ENCODE peak calls at places on chromosomes 5 and 9, in four cellular contexts. J is CD4-positive, CD25-positive, alpha-beta regulatory T cell; Z is right atrium auricular region; R is neuronal stem cell. H is an unnamed sample.

GRCh38 chr5:170143710-170144109 is 38.0 kb downstream of the FOXI1 start:
- DNase-seq in J (no peak), Z (no peak), R (no peak), H (no peak)

GRCh38 chr5:71703941-71704340 is 15.1 kb upstream of the CARTPT start:
- DNase-seq in J (no peak), Z (no peak), R (peak; percentile 30), H (no peak)

GRCh38 chr9:110767559-110768063 is 99.0 kb downstream of the MUSK start:
- DNase-seq in J (no peak), Z (peak; percentile 81), R (no peak), H (peak; percentile 74)

GRCh38 chr9:114421147-114421546 is 33.4 kb upstream of the AKNA start:
- DNase-seq in J (no peak), Z (no peak), R (no peak), H (no peak)

GRCh38 chr5:135112008-135112670 is 78.1 kb upstream of the PITX1 start:
- DNase-seq in J (no peak), Z (no peak), R (peak; percentile 24), H (no peak)

GRCh38 chr5:172548981-172549707 is 91.9 kb upstream of the NEURL1B start:
- DNase-seq in J (no peak), Z (no peak), R (no peak), H (no peak)

GRCh38 chr9:137127301-137128157 is 11.4 kb upstream of the GRIN1 start:
- DNase-seq in J (peak; percentile 22), Z (no peak), R (no peak), H (no peak)

GRCh38 chr5:144972317-144972716 is 801.6 kb downstream of the KCTD16 start:
- DNase-seq in J (no peak), Z (no peak), R (no peak), H (no peak)

GRCh38 chr9:123500336-123500735 is 144.3 kb downstream of the CRB2 start:
- DNase-seq in J (no peak), Z (no peak), R (no peak), H (no peak)

GRCh38 chr9:16213781-16214515 is 656.5 kb downstream of the BNC2 start:
- DNase-seq in J (no peak), Z (peak; percentile 85), R (no peak), H (peak; percentile 81)

GRCh38 chr5:133977858-133978257 is 9.4 kb upstream of the C5orf15 start:
- DNase-seq in J (no peak), Z (no peak), R (no peak), H (no peak)

GRCh38 chr9:25542319-25542718 is 135.9 kb downstream of the TUSC1 start:
- DNase-seq in J (no peak), Z (no peak), R (no peak), H (no peak)

GRCh38 chr5:56094579-56095361 is 100.0 kb upstream of the IL6ST start:
- DNase-seq in J (no peak), Z (no peak), R (no peak), H (no peak)

GRCh38 chr5:80275347-80275746 is 19.5 kb upstream of the SERINC5 start:
- DNase-seq in J (no peak), Z (no peak), R (no peak), H (no peak)

GRCh38 chr5:9295466-9295801 is 250.4 kb downstream of the SEMA5A start:
- DNase-seq in J (no peak), Z (no peak), R (no peak), H (no peak)

GRCh38 chr5:112914584-112914983 is 7.4 kb downstream of the REEP5 start:
- DNase-seq in J (no peak), Z (no peak), R (no peak), H (no peak)

GRCh38 chr5:135578685-135579341 is at the start of gene CXCL14:
- DNase-seq in J (no peak), Z (no peak), R (peak; percentile 67), H (peak; percentile 50)

GRCh38 chr5:160547872-160548271 is 126.2 kb downstream of the PTTG1 start:
- DNase-seq in J (no peak), Z (no peak), R (no peak), H (no peak)

GRCh38 chr5:119330367-119331183 is 25.2 kb upstream of the TNFAIP8 start:
- DNase-seq in J (peak; percentile 24), Z (no peak), R (no peak), H (no peak)

GRCh38 chr9:110126986-110127864 is 80.7 kb downstream of the C9orf152 start:
- DNase-seq in J (no peak), Z (peak; percentile 78), R (no peak), H (peak; percentile 57)

GRCh38 chr5:65356274-65356673 is 125.4 kb downstream of the ADAMTS6 start:
- DNase-seq in J (no peak), Z (no peak), R (no peak), H (no peak)

GRCh38 chr9:71795097-71795807 is 26.9 kb upstream of the CEMIP2 start:
- DNase-seq in J (no peak), Z (no peak), R (no peak), H (no peak)

GRCh38 chr9:122816163-122816867 is 12.1 kb downstream of the PDCL start:
- DNase-seq in J (peak; percentile 9), Z (peak; percentile 63), R (no peak), H (no peak)

GRCh38 chr5:96669919-96670318 is 7.7 kb downstream of the CAST start:
- DNase-seq in J (no peak), Z (no peak), R (no peak), H (no peak)
- H3K4me1 ChIP-seq in J (peaks cover 12% of the 10 kb centered on the region), Z (no peaks in the 10 kb centered on the region), R (no peaks in the 10 kb centered on the region), H (peaks cover 65% of the 10 kb centered on the region)

GRCh38 chr5:95986001-95986400 is 24.4 kb upstream of the ELL2 start:
- DNase-seq in J (no peak), Z (no peak), R (no peak), H (no peak)

GRCh38 chr5:95986937-95987520 is 25.4 kb upstream of the ELL2 start:
- DNase-seq in J (no peak), Z (no peak), R (no peak), H (no peak)

GRCh38 chr5:95985249-95985648 is 23.6 kb upstream of the ELL2 start:
- DNase-seq in J (no peak), Z (no peak), R (no peak), H (no peak)

GRCh38 chr5:95983067-95983466 is 21.4 kb upstream of the ELL2 start:
- DNase-seq in J (no peak), Z (no peak), R (no peak), H (no peak)

DNA sequence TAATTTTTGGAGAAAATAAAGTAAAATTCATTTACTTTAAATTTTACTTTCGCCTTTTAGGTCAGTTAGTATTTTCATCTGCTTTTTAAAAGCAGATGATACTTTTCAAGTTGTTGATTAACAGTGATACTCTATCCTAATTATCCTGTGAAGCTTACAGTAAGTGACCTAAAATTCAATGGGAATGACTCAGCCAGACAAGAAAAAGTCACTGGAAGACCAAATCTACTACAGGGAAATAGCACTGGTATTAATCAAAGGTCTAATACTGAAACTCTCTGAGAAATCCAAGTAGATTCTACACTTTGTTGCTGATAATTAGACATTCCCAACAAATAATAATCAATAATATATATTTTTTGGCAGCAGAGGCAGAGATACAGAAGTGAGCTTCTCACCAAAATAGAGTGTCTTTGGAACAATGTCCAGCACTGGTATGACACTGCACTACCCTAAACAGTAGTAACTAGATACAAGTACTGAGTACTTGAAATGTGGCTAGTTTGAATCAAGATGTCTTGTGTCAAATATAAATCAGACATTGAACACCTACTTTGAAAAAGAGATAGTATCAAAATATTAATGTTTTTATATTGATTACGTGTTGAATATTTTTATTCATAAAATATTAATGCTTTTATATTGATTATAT is 22.8 kb upstream of the ELL2 start:
- DNase-seq in J (no peak), Z (no peak), R (no peak), H (no peak)
- H3K4me1 ChIP-seq in J (no peaks in the 10 kb centered on the region), Z (no peaks in the 10 kb centered on the region), R (no peaks in the 10 kb centered on the region), H (no peaks in the 10 kb centered on the region)

DNA sequence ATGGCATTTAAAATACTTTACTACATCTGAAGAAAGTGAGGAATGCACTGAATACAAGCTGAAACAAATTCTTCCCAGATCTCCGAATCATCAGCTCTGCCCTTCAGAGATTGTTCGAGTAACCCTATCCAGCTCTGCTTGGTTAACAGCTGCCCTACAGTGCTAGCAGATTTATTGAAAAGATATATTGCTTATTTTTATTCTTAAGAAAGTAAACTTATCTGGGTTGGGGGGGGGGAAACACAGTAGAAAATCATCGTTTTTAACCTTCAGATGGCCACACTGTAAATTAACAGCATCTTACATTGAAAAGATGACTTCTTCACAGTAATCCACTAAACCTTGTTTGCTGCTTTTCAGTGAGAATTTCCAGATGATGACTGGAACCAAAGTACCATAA is 210.8 kb downstream of the NFIB start:
- DNase-seq in J (no peak), Z (no peak), R (no peak), H (no peak)
- H3K4me1 ChIP-seq in J (no peaks in the 10 kb centered on the region), Z (no peaks in the 10 kb centered on the region), R (peaks cover 17% of the 10 kb centered on the region), H (no peaks in the 10 kb centered on the region)

GRCh38 chr5:69211200-69211599 is 21.8 kb downstream of the CENPH start:
- DNase-seq in J (no peak), Z (no peak), R (no peak), H (no peak)

GRCh38 chr5:69209607-69210006 is 20.2 kb downstream of the CENPH start:
- DNase-seq in J (no peak), Z (no peak), R (no peak), H (no peak)

GRCh38 chr5:69213513-69214215 is 21.0 kb upstream of the CDK7 start:
- DNase-seq in J (no peak), Z (no peak), R (no peak), H (no peak)

GRCh38 chr5:69217154-69217731 is 17.4 kb upstream of the CDK7 start:
- DNase-seq in J (no peak), Z (no peak), R (peak; percentile 4), H (no peak)

DNA sequence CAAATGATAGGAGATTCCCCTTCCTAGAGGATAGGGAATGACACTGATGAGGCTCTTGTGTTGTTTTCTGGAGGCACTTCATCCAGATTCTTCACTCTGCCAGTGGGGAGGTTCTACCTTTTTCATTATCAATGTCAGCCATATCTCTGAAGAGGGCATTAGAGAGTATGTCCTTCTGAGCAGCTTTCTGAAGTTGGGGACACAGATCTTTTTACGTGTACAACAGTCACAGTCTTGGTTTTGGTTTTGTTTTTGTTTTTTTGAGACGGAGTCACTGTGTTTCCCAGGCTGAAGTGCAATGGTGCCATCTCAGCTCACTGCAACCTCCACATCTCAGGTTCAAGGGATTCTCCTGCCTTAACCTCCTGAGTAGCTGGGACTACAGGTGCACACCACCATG is 22.6 kb downstream of the CENPH start:
- DNase-seq in J (no peak), Z (no peak), R (no peak), H (no peak)
- H3K4me1 ChIP-seq in J (no peaks in the 10 kb centered on the region), Z (no peaks in the 10 kb centered on the region), R (no peaks in the 10 kb centered on the region), H (no peaks in the 10 kb centered on the region)

GRCh38 chr9:93463638-93464248 is 10.4 kb upstream of the FAM120AOS start:
- DNase-seq in J (no peak), Z (no peak), R (no peak), H (no peak)

GRCh38 chr9:93460689-93461413 is 7.5 kb upstream of the FAM120AOS start:
- DNase-seq in J (no peak), Z (no peak), R (no peak), H (no peak)

GRCh38 chr9:93459432-93459847 is 6.1 kb upstream of the FAM120AOS start:
- DNase-seq in J (no peak), Z (no peak), R (no peak), H (no peak)

GRCh38 chr9:93461810-93462209 is 8.4 kb upstream of the FAM120AOS start:
- DNase-seq in J (no peak), Z (no peak), R (no peak), H (no peak)

DNA sequence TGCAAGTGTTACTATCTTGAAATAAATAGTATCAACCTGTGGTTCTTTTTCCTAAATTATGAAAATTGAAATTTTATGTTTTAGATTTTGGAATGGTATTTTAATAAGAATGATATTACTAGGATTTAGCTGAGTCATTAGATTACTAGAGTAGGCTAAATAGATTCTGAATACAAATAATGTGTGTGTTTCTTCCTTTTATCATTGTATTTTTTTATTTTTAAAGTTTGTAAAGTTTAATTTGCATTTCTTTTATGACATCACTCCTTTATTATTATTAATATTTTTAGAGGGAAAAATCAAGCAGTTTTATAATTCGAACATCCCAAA is 8.0 kb upstream of the FAM120AOS start:
- DNase-seq in J (no peak), Z (no peak), R (no peak), H (no peak)
- H3K4me1 ChIP-seq in J (peaks cover 67% of the 10 kb centered on the region), Z (no peaks in the 10 kb centered on the region), R (peaks cover 3% of the 10 kb centered on the region), H (no peaks in the 10 kb centered on the region)

H was measured in tibial nerve.